ENCODE peak calls at places on chromosomes 16 and 17, in ten cellular contexts. S is SHP77, L is NCI-H1105 treated with DMSO at 0.1 percent for 48 hours, B is MV-4-11, V is cardiac fibroblast, A is NCI-H1436 treated with DMSO at 0.1 percent for 48 hours, P is astrocyte of the cerebellum, N is NB4, F is GM03348, W is kidney glomerular epithelial cell. H is an unnamed sample.
A peak's percentile ranks its signal among the peaks of the same experiment; 100 is the strongest.

GRCh38 chr16:4109250-4109736 is 6.9 kb downstream of the ADCY9 start:
- DNase-seq in N (no peak), B (no peak), V (peak; percentile 10), A (no peak), L (no peak), F (no peak), S (no peak), P (no peak), W (peak; percentile 14), H (no peak)

GRCh38 chr16:566475-567361 is at the start of gene NHLRC4:
- DNase-seq in A (no peak), V (peak; percentile 84), S (peak; percentile 66), N (peak; percentile 87), L (no peak), W (peak; percentile 17), B (peak; percentile 78), P (no peak), F (peak; percentile 65), H (no peak)

GRCh38 chr16:27218756-27219155 is 15.4 kb downstream of the KDM8 start:
- DNase-seq in W (no peak), S (no peak), P (no peak), V (no peak), N (no peak), F (no peak), L (no peak), A (no peak), B (no peak), H (no peak)

GRCh38 chr17:81473019-81473418 is 39.6 kb downstream of the ACTG1 start:
- DNase-seq in S (no peak), L (no peak), V (no peak), P (no peak), N (no peak), W (no peak), A (no peak), B (no peak), F (no peak), H (no peak)

GRCh38 chr17:77693776-77694175 is 264.7 kb upstream of the TNRC6C start:
- DNase-seq in V (no peak), W (no peak), B (no peak), L (no peak), A (no peak), P (no peak), S (no peak), N (no peak), F (no peak), H (no peak)

GRCh38 chr17:62675260-62675659 is 47.8 kb downstream of the MRC2 start:
- DNase-seq in B (no peak), W (no peak), N (no peak), A (no peak), P (no peak), L (no peak), S (no peak), V (no peak), F (peak; percentile 51), H (no peak)

GRCh38 chr17:78766743-78767294 is 15.3 kb downstream of the CYTH1 start:
- DNase-seq in S (no peak), W (no peak), A (no peak), P (no peak), B (no peak), F (no peak), V (no peak), N (no peak), L (no peak), H (no peak)

GRCh38 chr17:6551909-6552768 is 4.2 kb downstream of the PITPNM3 start:
- DNase-seq in A (no peak), S (no peak), P (no peak), L (peak; percentile 79), V (peak; percentile 30), N (no peak), B (no peak), F (no peak), W (no peak), H (no peak)

GRCh38 chr17:76697702-76698465 is 12.9 kb downstream of the MXRA7 start:
- DNase-seq in B (no peak), N (no peak), F (no peak), A (no peak), W (peak; percentile 55), L (no peak), P (no peak), V (peak; percentile 67), S (no peak), H (no peak)

GRCh38 chr17:40806131-40806530 is 6.4 kb upstream of the KRT28 start:
- DNase-seq in V (no peak), F (no peak), L (no peak), S (no peak), W (no peak), N (no peak), P (no peak), A (no peak), B (no peak), H (no peak)

GRCh38 chr17:72985882-72986720 is 106.4 kb downstream of the SLC39A11 start:
- DNase-seq in F (peak; percentile 92), L (peak; percentile 36), A (no peak), B (peak; percentile 63), S (peak; percentile 72), P (peak; percentile 67), N (peak; percentile 87), V (peak; percentile 82), W (peak; percentile 35), H (peak; percentile 44)

GRCh38 chr16:75415169-75415908 is 18.0 kb downstream of the CFDP1 start:
- DNase-seq in V (no peak), L (no peak), A (no peak), B (no peak), N (no peak), P (no peak), F (no peak), S (no peak), W (no peak), H (no peak)

GRCh38 chr16:13390093-13390985 is 488.9 kb downstream of the SHISA9 start:
- DNase-seq in B (no peak), A (peak; percentile 8), L (peak; percentile 85), S (no peak), P (no peak), V (no peak), F (no peak), W (peak; percentile 37), N (no peak), H (no peak)